ENCODE peak calls at places on chromosomes 12 and 14, in ten cellular contexts. W, X, U, T, M, E, A, V, J and Z are unnamed samples.

GRCh38 chr12:47214001-47214619 is 134.4 kb upstream of the AMIGO2 start:
- DNase-seq in J (no peak), E (no peak), T (no peak), X (no peak), V (no peak), A (no peak), W (no peak), M (no peak), U (no peak), Z (no peak)

GRCh38 chr12:32292175-32292574 is 107.2 kb upstream of the FGD4 start:
- DNase-seq in E (no peak), J (no peak), W (no peak), A (no peak), X (no peak), U (no peak), V (no peak), T (no peak), M (no peak), Z (no peak)

GRCh38 chr14:61582815-61583214 is 112.5 kb upstream of the HIF1A start:
- DNase-seq in V (no peak), J (no peak), W (no peak), A (no peak), E (peak), U (no peak), T (no peak), M (no peak), X (no peak), Z (no peak)

GRCh38 chr12:54058189-54058917 is 4.7 kb downstream of the HOXC4 start:
- DNase-seq in E (no peak), U (no peak), V (no peak), J (no peak), W (no peak), X (no peak), A (no peak), M (no peak), T (no peak), Z (no peak)

GRCh38 chr12:118983147-118983824 is 1.9 kb downstream of the SRRM4 start:
- DNase-seq in A (no peak), T (no peak), U (no peak), W (no peak), X (no peak), M (no peak), V (no peak), E (no peak), J (no peak), Z (no peak)

GRCh38 chr14:35085441-35085840 is 36.3 kb downstream of the PPP2R3C start:
- DNase-seq in M (no peak), V (no peak), A (no peak), E (no peak), J (no peak), T (no peak), W (no peak), U (no peak), X (no peak), Z (no peak)

GRCh38 chr12:117607778-117608177 is 246.4 kb upstream of the NOS1 start:
- DNase-seq in J (no peak), V (no peak), E (no peak), T (no peak), A (no peak), W (no peak), M (no peak), U (no peak), X (no peak), Z (no peak)

GRCh38 chr12:78241472-78241871 is 410.8 kb downstream of the NAV3 start:
- DNase-seq in W (no peak), T (no peak), M (no peak), E (no peak), A (no peak), X (no peak), V (no peak), U (no peak), J (no peak), Z (no peak)

GRCh38 chr12:57005980-57006808 is at the start of gene ZBTB39:
- DNase-seq in U (peak), W (no peak), T (peak), V (peak), E (peak), A (peak), X (peak), J (no peak), M (peak), Z (no peak)

GRCh38 chr12:59403259-59403932 is 192.4 kb upstream of the SLC16A7 start:
- DNase-seq in T (no peak), W (peak), X (peak), M (peak), V (peak), U (peak), A (no peak), E (peak), J (peak), Z (peak)

GRCh38 chr14:52314521-52315354 is 626 bp downstream of the PTGER2 start:
- DNase-seq in T (peak), V (no peak), E (peak), W (no peak), M (no peak), U (no peak), X (peak), A (peak), J (no peak), Z (no peak)

GRCh38 chr14:91373591-91374245 is 43.9 kb downstream of the CCDC88C start:
- DNase-seq in W (no peak), J (peak), V (no peak), A (peak), U (no peak), M (no peak), E (no peak), T (no peak), X (no peak), Z (no peak)

GRCh38 chr12:72261885-72262284 is 10.3 kb upstream of the TRHDE start:
- DNase-seq in U (no peak), A (no peak), J (no peak), X (no peak), E (no peak), W (no peak), T (no peak), V (no peak), M (no peak), Z (no peak)

GRCh38 chr14:101222362-101223090 is 319.0 kb upstream of the RTL1 start:
- DNase-seq in A (no peak), X (no peak), M (no peak), J (no peak), W (no peak), U (no peak), E (no peak), V (no peak), T (no peak), Z (no peak)

GRCh38 chr14:34680806-34681479 is 33.5 kb downstream of the CFL2 start:
- DNase-seq in E (no peak), T (no peak), V (no peak), U (no peak), M (no peak), A (no peak), W (no peak), X (no peak), J (no peak), Z (no peak)

GRCh38 chr12:2228535-2228934 is 175.7 kb downstream of the CACNA1C start:
- DNase-seq in W (no peak), J (no peak), X (no peak), A (no peak), U (no peak), T (no peak), V (no peak), M (no peak), E (no peak), Z (no peak)

GRCh38 chr12:52519826-52520662 is at the start of gene KRT5:
- DNase-seq in V (no peak), W (no peak), X (no peak), M (no peak), E (no peak), U (no peak), J (no peak), T (no peak), A (no peak), Z (no peak)

GRCh38 chr12:15868186-15868585 is 14.0 kb upstream of the STRAP start:
- DNase-seq in E (no peak), W (no peak), U (no peak), X (no peak), M (no peak), J (no peak), A (no peak), T (no peak), V (no peak), Z (no peak)

GRCh38 chr12:50055831-50056628 is 1.4 kb upstream of the ASIC1 start:
- DNase-seq in T (peak), A (peak), M (peak), X (peak), U (peak), W (no peak), E (peak), J (no peak), V (peak), Z (no peak)

GRCh38 chr12:88122666-88123065 is 19.2 kb downstream of the CEP290 start:
- DNase-seq in M (no peak), W (no peak), V (no peak), E (no peak), U (no peak), X (no peak), T (no peak), J (no peak), A (no peak), Z (no peak)

GRCh38 chr14:65096323-65097089 is 5.8 kb downstream of the MAX start:
- DNase-seq in M (no peak), U (no peak), J (no peak), T (no peak), E (peak), V (peak), A (no peak), X (peak), W (no peak), Z (no peak)

GRCh38 chr12:114995891-114996290 is 311.9 kb upstream of the TBX3 start:
- DNase-seq in X (no peak), E (no peak), A (no peak), W (no peak), M (no peak), V (no peak), T (no peak), U (no peak), J (no peak), Z (no peak)

GRCh38 chr12:57766464-57767311 is at the start of gene CYP27B1:
- DNase-seq in V (no peak), T (peak), X (no peak), E (no peak), U (no peak), M (no peak), J (no peak), A (no peak), W (no peak), Z (no peak)

GRCh38 chr14:22852599-22852939 is 16.2 kb downstream of the MMP14 start:
- DNase-seq in J (no peak), V (no peak), A (no peak), W (no peak), E (no peak), X (no peak), M (no peak), U (no peak), T (no peak), Z (no peak)

GRCh38 chr12:5944688-5945070 is 380 bp downstream of the ANO2 start:
- DNase-seq in E (no peak), W (no peak), T (no peak), U (no peak), A (no peak), J (no peak), X (no peak), M (no peak), V (no peak), Z (no peak)

GRCh38 chr14:105408592-105408991 is 10.3 kb downstream of the TEX22 start:
- DNase-seq in J (no peak), X (no peak), W (no peak), E (no peak), T (no peak), V (no peak), A (no peak), U (no peak), M (no peak), Z (no peak)

GRCh38 chr14:50059773-50060629 is 56.4 kb downstream of the VCPKMT start:
- DNase-seq in A (no peak), W (no peak), M (no peak), V (no peak), U (no peak), X (no peak), E (no peak), T (no peak), J (no peak), Z (no peak)

GRCh38 chr12:15605886-15606590 is 183.2 kb downstream of the EPS8 start:
- DNase-seq in A (no peak), M (no peak), X (no peak), V (no peak), E (no peak), W (no peak), T (no peak), U (no peak), J (no peak), Z (no peak)

GRCh38 chr12:26798013-26798412 is 35.0 kb downstream of the ITPR2 start:
- DNase-seq in V (peak), A (no peak), J (no peak), M (no peak), U (no peak), T (no peak), W (no peak), E (peak), X (no peak), Z (no peak)

GRCh38 chr12:120639771-120640721 is at the start of gene CABP1:
- DNase-seq in A (no peak), V (no peak), T (no peak), M (no peak), W (no peak), X (peak), U (peak), E (no peak), J (no peak), Z (no peak)
- TF ChIP-seq CTCF in A (peak), V (no peak), T (peak), M (peak), W (peak), X (no peak), U (peak), E (no peak), J (peak), Z (peak)

DNA sequence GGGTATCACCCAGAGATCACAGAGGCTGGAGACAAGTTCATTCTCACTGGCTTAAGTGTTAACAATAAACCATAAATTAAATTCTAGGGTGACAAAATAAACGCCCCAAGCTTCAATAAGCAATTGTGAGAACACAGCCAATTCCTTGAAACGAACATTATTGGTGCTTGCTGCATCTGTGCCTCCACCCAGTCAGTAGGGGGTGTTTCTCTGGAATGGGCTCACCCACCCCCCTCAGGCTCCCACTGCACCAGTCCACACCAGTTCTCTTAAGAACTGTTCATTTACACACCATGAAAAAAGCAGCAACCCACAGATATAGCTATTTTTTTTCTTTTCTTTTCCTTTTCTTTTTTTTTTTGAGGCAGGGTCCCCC is 34.7 kb downstream of the CDC42BPB start:
- DNase-seq in U (no peak), J (no peak), E (no peak), X (no peak), A (peak), T (no peak), M (no peak), V (no peak), W (no peak), Z (no peak)
- H3K4me3 ChIP-seq in U (no peak), J (no peak), E (no peak), X (no peak), A (no peak), T (no peak), M (no peak), V (no peak), W (no peak), Z (no peak)

DNA sequence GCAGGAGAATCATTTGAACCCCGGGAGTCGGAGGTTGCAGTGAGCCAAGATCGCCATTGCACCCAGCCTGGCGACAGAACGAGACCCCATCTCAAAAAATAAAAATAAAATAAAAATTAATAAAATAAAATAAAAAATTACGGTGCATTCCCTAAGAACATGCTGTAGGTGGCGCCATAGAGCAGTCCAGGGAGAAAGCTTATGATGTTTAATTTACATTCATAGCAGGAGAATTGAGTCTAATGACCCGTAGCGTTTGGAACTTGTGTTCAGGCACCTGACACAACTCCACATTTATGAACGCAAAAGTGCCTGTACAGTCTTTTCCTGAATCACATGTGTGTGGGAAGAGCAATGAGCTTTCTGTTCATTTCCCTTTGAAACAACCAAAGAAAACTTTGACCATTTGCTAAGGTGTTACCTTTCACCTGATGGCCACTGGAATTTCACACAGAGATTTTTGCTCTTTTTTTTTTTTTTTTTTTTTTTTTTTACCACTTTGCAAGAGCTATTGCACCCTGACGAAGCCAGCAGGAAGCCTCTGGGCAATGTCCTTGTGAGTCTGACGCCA is 60.6 kb upstream of the KCNA1 start:
- DNase-seq in X (no peak), E (peak), A (no peak), U (no peak), T (no peak), V (peak), J (no peak), M (no peak), W (peak), Z (no peak)
- TF ChIP-seq CTCF in X (no peak), E (peak), A (peak), U (peak), T (peak), V (peak), J (peak), M (peak), W (peak), Z (peak)

GRCh38 chr12:12721251-12721689 is 4.1 kb downstream of the CDKN1B start:
- DNase-seq in A (no peak), T (no peak), M (no peak), E (no peak), X (no peak), W (no peak), U (no peak), J (no peak), V (no peak), Z (no peak)
- H3K4me3 ChIP-seq in A (peak), T (peak), M (peak), E (peak), X (peak), W (peak), U (no peak), J (no peak), V (no peak), Z (peak)

GRCh38 chr12:67154876-67155275 is 114.3 kb upstream of the CAND1 start:
- DNase-seq in W (no peak), A (no peak), M (no peak), T (no peak), V (no peak), E (no peak), J (no peak), U (no peak), X (no peak), Z (no peak)
- TF ChIP-seq CTCF in W (no peak), A (no peak), M (no peak), T (no peak), V (no peak), E (no peak), J (no peak), U (no peak), X (no peak), Z (no peak)

GRCh38 chr12:68529466-68529865 is 81.2 kb upstream of the RAP1B start:
- DNase-seq in X (no peak), W (peak), A (no peak), V (no peak), E (peak), M (no peak), J (no peak), U (no peak), T (no peak), Z (no peak)
- H3K4me3 ChIP-seq in X (no peak), W (no peak), A (no peak), V (no peak), E (no peak), M (no peak), J (no peak), U (no peak), T (no peak), Z (no peak)

GRCh38 chr14:36313898-36314297 is 6.5 kb downstream of the MBIP start:
- DNase-seq in T (no peak), A (no peak), X (no peak), U (no peak), E (no peak), J (no peak), V (no peak), M (no peak), W (no peak), Z (no peak)
- TF ChIP-seq CTCF in T (no peak), A (no peak), X (no peak), U (no peak), E (no peak), J (no peak), V (no peak), M (no peak), W (no peak), Z (no peak)

GRCh38 chr12:55934343-55934742 is 3.4 kb downstream of the DGKA start:
- DNase-seq in V (peak), T (no peak), U (no peak), J (no peak), A (no peak), E (peak), M (no peak), X (no peak), W (no peak), Z (no peak)
- H3K4me3 ChIP-seq in V (no peak), T (no peak), U (no peak), J (no peak), A (peak), E (no peak), M (no peak), X (no peak), W (no peak), Z (no peak)

DNA sequence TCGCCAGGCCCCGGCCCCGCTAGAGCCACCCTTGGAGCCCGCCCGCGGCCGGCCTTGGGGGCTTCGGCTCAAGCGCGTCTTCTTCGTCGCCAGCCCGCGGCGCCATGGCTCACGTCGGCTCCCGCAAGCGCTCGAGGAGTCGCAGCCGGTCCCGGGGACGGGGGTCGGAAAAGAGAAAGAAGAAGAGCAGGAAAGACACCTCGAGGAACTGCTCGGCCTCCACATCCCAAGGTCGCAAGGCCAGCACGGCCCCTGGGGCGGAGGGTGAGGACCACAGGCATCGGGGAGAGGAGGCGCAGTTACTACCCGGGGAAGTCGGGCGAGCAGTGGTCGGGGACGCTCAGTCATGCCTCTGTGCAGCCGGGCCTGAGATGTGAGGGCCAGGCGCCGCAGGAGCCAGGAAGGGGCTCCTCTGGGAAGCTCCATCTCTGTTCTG is 573 bp downstream of the ARL6IP4 start:
- DNase-seq in W (no peak), V (peak), E (no peak), X (no peak), J (no peak), T (no peak), M (no peak), A (peak), U (no peak), Z (no peak)
- TF ChIP-seq CTCF in W (no peak), V (no peak), E (no peak), X (no peak), J (no peak), T (no peak), M (no peak), A (no peak), U (no peak), Z (no peak)